ENCODE peak calls at places on chromosomes 5 and 9, in four cellular contexts. F is mammary epithelial cell, Z is cardiac muscle cell, T is uterus. G is an unnamed sample.

GRCh38 chr9:69085523-69086283 is 50.2 kb downstream of the FXN start:
- DNase-seq in F (no peak), Z (peak), T (no peak), G (no peak)

GRCh38 chr5:178240772-178241171 is 8.2 kb upstream of the PHYKPL start:
- DNase-seq in F (no peak), Z (no peak), T (no peak), G (no peak)

GRCh38 chr5:133842846-133843725 is 125.3 kb downstream of the C5orf15 start:
- DNase-seq in F (no peak), Z (no peak), T (no peak), G (peak)

GRCh38 chr5:114010362-114010761 is 351.5 kb upstream of the KCNN2 start:
- DNase-seq in F (peak), Z (peak), T (no peak), G (no peak)

GRCh38 chr5:132199116-132199680 is 28.5 kb downstream of the P4HA2 start:
- DNase-seq in F (no peak), Z (no peak), T (no peak), G (no peak)

GRCh38 chr5:100562821-100563220 is 27.6 kb downstream of the FAM174A start:
- DNase-seq in F (no peak), Z (no peak), T (no peak), G (no peak)

GRCh38 chr5:141260458-141261237 is 15.5 kb downstream of the PCDHB15 start:
- DNase-seq in F (no peak), Z (peak), T (no peak), G (no peak)

GRCh38 chr5:163832155-163832554 is 326.7 kb downstream of the MAT2B start:
- DNase-seq in F (no peak), Z (no peak), T (no peak), G (no peak)

GRCh38 chr5:31726952-31727351 is 88.0 kb downstream of the PDZD2 start:
- DNase-seq in F (no peak), Z (no peak), T (no peak), G (no peak)

GRCh38 chr9:108271236-108271635 is 584.5 kb downstream of the ACTL7B start:
- DNase-seq in F (no peak), Z (no peak), T (no peak), G (no peak)

GRCh38 chr9:68547417-68547816 is 6.7 kb upstream of the TMEM252 start:
- DNase-seq in F (no peak), Z (no peak), T (no peak), G (no peak)

GRCh38 chr5:56632199-56632598 is 183.2 kb upstream of the MAP3K1 start:
- DNase-seq in F (peak), Z (no peak), T (no peak), G (no peak)

GRCh38 chr9:25602366-25603044 is 75.7 kb downstream of the TUSC1 start:
- DNase-seq in F (no peak), Z (no peak), T (no peak), G (no peak)

GRCh38 chr5:71986101-71986500 is 121.2 kb upstream of the MAP1B start:
- DNase-seq in F (no peak), Z (no peak), T (no peak), G (no peak)

GRCh38 chr5:94268226-94268625 is 350.2 kb downstream of the KIAA0825 start:
- DNase-seq in F (no peak), Z (no peak), T (no peak), G (no peak)

GRCh38 chr9:130526193-130526853 is 53.1 kb upstream of the FUBP3 start:
- DNase-seq in F (no peak), Z (no peak), T (no peak), G (no peak)

GRCh38 chr5:123546657-123547056 is 34.7 kb downstream of the CSNK1G3 start:
- DNase-seq in F (no peak), Z (no peak), T (no peak), G (no peak)

GRCh38 chr9:106697390-106697789 is 165.6 kb upstream of the ZNF462 start:
- DNase-seq in F (peak), Z (no peak), T (no peak), G (no peak)

GRCh38 chr5:74127377-74128338 is 501.7 kb downstream of the ARHGEF28 start:
- DNase-seq in F (peak), Z (peak), T (no peak), G (no peak)

GRCh38 chr9:16275795-16276624 is 594.5 kb downstream of the BNC2 start:
- DNase-seq in F (no peak), Z (no peak), T (no peak), G (no peak)

GRCh38 chr5:123708074-123708806 is 196.3 kb downstream of the CSNK1G3 start:
- DNase-seq in F (peak), Z (peak), T (no peak), G (no peak)

GRCh38 chr5:140806834-140807775 is at the start of gene PCDHA4:
- DNase-seq in F (peak), Z (peak), T (peak), G (no peak)

GRCh38 chr5:74935752-74936091 is 69.5 kb upstream of the FAM169A start:
- DNase-seq in F (no peak), Z (no peak), T (no peak), G (no peak)

DNA sequence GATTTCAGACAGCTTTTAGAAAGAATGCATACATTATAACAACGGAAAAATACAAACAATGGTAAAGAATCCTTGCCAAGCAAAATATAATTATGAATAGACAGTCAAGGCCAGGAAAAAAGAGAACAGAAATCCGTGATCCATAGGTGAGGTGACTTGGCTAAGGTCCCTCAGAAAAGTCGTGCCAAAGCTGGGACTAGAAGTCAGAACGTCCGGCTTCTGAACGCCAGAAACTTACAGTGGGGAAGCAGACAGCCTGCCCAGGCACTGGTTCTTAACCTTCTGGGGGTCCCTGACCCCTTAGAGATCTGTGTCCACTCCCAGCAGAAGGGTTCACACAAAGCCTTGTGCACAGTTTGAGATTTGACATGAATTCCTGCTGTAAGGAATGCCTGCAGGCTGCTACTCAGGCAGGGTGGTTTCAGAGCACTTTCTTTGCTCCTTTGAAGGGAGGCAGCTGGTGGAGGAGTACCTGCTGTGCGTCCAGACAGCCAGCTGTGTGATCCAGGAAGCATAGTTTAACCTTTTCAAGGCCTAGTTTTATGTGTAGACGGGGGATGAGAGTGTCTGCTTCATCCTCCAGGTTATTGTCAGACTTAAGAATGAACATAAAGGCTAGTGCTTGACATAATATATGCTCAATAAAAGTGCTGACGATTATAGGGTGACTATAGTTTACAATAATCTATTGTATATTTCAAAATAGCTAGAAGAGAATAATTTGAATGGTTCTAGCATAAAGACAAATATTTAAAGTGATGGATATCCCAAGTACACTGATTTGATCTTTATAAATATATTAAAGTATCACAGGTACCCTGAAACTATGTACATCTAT is 852 bp downstream of the ARHGEF37 start:
- DNase-seq in F (peak), Z (peak), T (peak), G (no peak)
- H3K27ac ChIP-seq in F (peak), Z (no peak), T (peak), G (peak)

GRCh38 chr5:160769264-160769663 is 82.7 kb downstream of the ATP10B start:
- DNase-seq in F (no peak), Z (no peak), T (no peak), G (no peak)
- H3K27ac ChIP-seq in F (no peak), Z (no peak), T (no peak), G (no peak)

GRCh38 chr9:36078047-36078446 is 41.3 kb downstream of the RECK start:
- DNase-seq in F (no peak), Z (no peak), T (no peak), G (no peak)

GRCh38 chr9:36074055-36074454 is 37.3 kb downstream of the RECK start:
- DNase-seq in F (no peak), Z (no peak), T (no peak), G (no peak)

GRCh38 chr9:36080519-36080918 is 43.8 kb downstream of the RECK start:
- DNase-seq in F (no peak), Z (no peak), T (no peak), G (no peak)

GRCh38 chr9:36074870-36075532 is 38.3 kb downstream of the RECK start:
- DNase-seq in F (peak), Z (peak), T (peak), G (peak)
- H3K27ac ChIP-seq in F (no peak), Z (peak), T (peak), G (peak)

GRCh38 chr9:133252301-133252776 is 22.7 kb downstream of the ABO start:
- DNase-seq in F (peak), Z (no peak), T (peak), G (no peak)
- H3K27ac ChIP-seq in F (no peak), Z (no peak), T (peak), G (peak)

GRCh38 chr9:100579665-100580064 is 1.8 kb downstream of the CAVIN4 start:
- DNase-seq in F (no peak), Z (peak), T (no peak), G (no peak)
- H3K27ac ChIP-seq in F (no peak), Z (peak), T (no peak), G (no peak)

GRCh38 chr5:89595065-89595464 is 712.1 kb upstream of the MEF2C start:
- DNase-seq in F (no peak), Z (no peak), T (no peak), G (no peak)

GRCh38 chr5:89596821-89597220 is 713.8 kb upstream of the MEF2C start:
- DNase-seq in F (no peak), Z (no peak), T (no peak), G (no peak)

GRCh38 chr5:89601880-89602279 is 718.9 kb upstream of the MEF2C start:
- DNase-seq in F (no peak), Z (no peak), T (no peak), G (no peak)

DNA sequence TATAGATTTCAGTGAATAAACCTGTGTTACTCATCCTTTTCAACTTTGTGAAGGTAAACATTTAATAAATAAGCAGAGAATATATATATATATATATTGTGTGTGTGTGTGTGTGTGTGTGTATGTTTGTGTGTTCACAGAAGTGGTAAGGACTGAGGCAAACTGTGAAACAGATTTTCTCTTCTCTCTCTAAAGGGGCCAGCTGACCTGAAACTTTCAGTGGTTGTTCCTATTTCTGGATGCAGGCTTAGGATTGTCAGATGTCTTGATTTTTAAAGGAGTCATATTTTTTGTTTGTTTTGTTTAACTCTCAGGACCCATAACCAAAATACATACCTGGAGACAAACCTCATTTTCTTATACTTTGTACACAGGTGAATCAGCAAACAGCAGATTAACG is 714.9 kb upstream of the MEF2C start:
- DNase-seq in F (no peak), Z (no peak), T (no peak), G (no peak)
- H3K27ac ChIP-seq in F (no peak), Z (no peak), T (no peak), G (no peak)

GRCh38 chr9:103803245-103803644 is 290.9 kb upstream of the SMC2 start:
- DNase-seq in F (no peak), Z (no peak), T (no peak), G (no peak)
- H3K27ac ChIP-seq in F (no peak), Z (no peak), T (no peak), G (no peak)

G was measured in coronary artery.